ENCODE peak calls at places on chromosomes 4 and X, in seven cellular contexts. G, E, T, J, L, U and Y are unnamed samples.

GRCh38 chr4:11615601-11616000 is 186.9 kb upstream of the HS3ST1 start:
- DNase-seq in L (no peak), G (no peak), T (no peak), J (no peak), U (peak), E (peak), Y (no peak)

GRCh38 chr4:170391066-170391754 is 301.5 kb upstream of the AADAT start:
- DNase-seq in U (no peak), L (no peak), T (no peak), J (peak), E (no peak), G (no peak), Y (no peak)

GRCh38 chr4:3221996-3222395 is 27.0 kb upstream of the MSANTD1 start:
- DNase-seq in G (no peak), J (no peak), T (no peak), U (no peak), L (no peak), E (no peak), Y (no peak)

GRCh38 chrX:42783456-42783855 is 5.5 kb upstream of the PPP1R2C start:
- DNase-seq in G (no peak), U (no peak), T (no peak), J (no peak), L (no peak), E (no peak), Y (no peak)

GRCh38 chr4:182653596-182653995 is 263.6 kb downstream of the DCTD start:
- DNase-seq in J (peak), L (no peak), E (no peak), G (no peak), T (no peak), U (no peak), Y (no peak)

GRCh38 chr4:123411976-123412589 is 15.5 kb downstream of the SPRY1 start:
- DNase-seq in U (no peak), T (no peak), G (no peak), E (no peak), L (no peak), J (no peak), Y (no peak)

GRCh38 chrX:133350751-133351150 is 64.5 kb downstream of the GPC4 start:
- DNase-seq in T (peak), G (peak), J (no peak), L (peak), U (peak), E (peak), Y (peak)

GRCh38 chrX:130085551-130085986 is 24.7 kb downstream of the ELF4 start:
- DNase-seq in L (peak), E (no peak), G (no peak), J (peak), T (no peak), U (peak), Y (no peak)

GRCh38 chrX:9396930-9397329 is 67.9 kb upstream of the TBL1X start:
- DNase-seq in J (no peak), E (no peak), U (peak), G (no peak), L (no peak), T (no peak), Y (no peak)

GRCh38 chr4:1760521-1761001 is 32.5 kb upstream of the FGFR3 start:
- DNase-seq in L (no peak), E (no peak), J (no peak), U (no peak), G (no peak), T (no peak), Y (no peak)

GRCh38 chr4:3605491-3605890 is 73.3 kb upstream of the LRPAP1 start:
- DNase-seq in L (no peak), J (no peak), T (no peak), E (no peak), U (no peak), G (no peak), Y (no peak)

GRCh38 chr4:15396157-15396800 is 31.6 kb upstream of the C1QTNF7 start:
- DNase-seq in L (no peak), T (no peak), U (peak), E (peak), G (no peak), J (peak), Y (no peak)

GRCh38 chr4:111883557-111883999 is 261.7 kb upstream of the FAM241A start:
- DNase-seq in L (no peak), E (no peak), G (no peak), T (no peak), U (no peak), J (no peak), Y (no peak)

GRCh38 chr4:156195914-156196313 is 242.2 kb upstream of the CTSO start:
- DNase-seq in L (no peak), G (no peak), E (no peak), U (no peak), T (no peak), J (no peak), Y (no peak)

GRCh38 chrX:15594371-15594770 is 6.4 kb downstream of the ACE2 start:
- DNase-seq in L (no peak), T (no peak), E (no peak), U (no peak), J (no peak), G (no peak), Y (no peak)

GRCh38 chr4:170193496-170193895 is 103.7 kb upstream of the AADAT start:
- DNase-seq in J (no peak), L (no peak), G (no peak), T (no peak), E (no peak), U (no peak), Y (no peak)

GRCh38 chr4:56755901-56756300 is 65.6 kb downstream of the SPINK2 start:
- DNase-seq in J (no peak), T (no peak), G (no peak), E (no peak), U (no peak), L (no peak), Y (no peak)

GRCh38 chrX:93580634-93581033 is 92.7 kb downstream of the NAP1L3 start:
- DNase-seq in U (no peak), G (no peak), E (no peak), L (no peak), T (no peak), J (no peak), Y (no peak)

GRCh38 chrX:153805436-153805835 is 11.0 kb downstream of the SSR4 start:
- DNase-seq in E (no peak), L (no peak), J (no peak), G (no peak), T (no peak), U (no peak), Y (no peak)

GRCh38 chrX:9482408-9482807 is 17.6 kb downstream of the TBL1X start:
- DNase-seq in U (no peak), T (no peak), G (no peak), E (no peak), L (no peak), J (no peak), Y (no peak)

GRCh38 chr4:14582658-14583057 is 419.6 kb upstream of the CPEB2 start:
- DNase-seq in J (no peak), L (no peak), E (no peak), U (no peak), T (no peak), G (no peak), Y (no peak)

GRCh38 chr4:10371869-10372471 is 85.3 kb downstream of the ZNF518B start:
- DNase-seq in E (no peak), G (no peak), U (peak), L (no peak), J (peak), T (no peak), Y (no peak)

GRCh38 chr4:24470681-24471622 is 113.4 kb downstream of the DHX15 start:
- DNase-seq in G (peak), E (peak), U (peak), J (peak), T (peak), L (peak), Y (no peak)

GRCh38 chr4:190020790-190021717 is 6.0 kb downstream of the FRG2 start:
- DNase-seq in L (no peak), G (no peak), T (peak), U (peak), J (peak), E (peak), Y (no peak)

GRCh38 chr4:110623710-110624015 is 786 bp upstream of the PITX2 start:
- DNase-seq in J (no peak), U (no peak), E (no peak), L (no peak), G (no peak), T (no peak), Y (no peak)
- H3K27ac ChIP-seq in J (no peak), U (no peak), E (no peak), L (no peak), G (no peak), T (no peak), Y (no peak)

DNA sequence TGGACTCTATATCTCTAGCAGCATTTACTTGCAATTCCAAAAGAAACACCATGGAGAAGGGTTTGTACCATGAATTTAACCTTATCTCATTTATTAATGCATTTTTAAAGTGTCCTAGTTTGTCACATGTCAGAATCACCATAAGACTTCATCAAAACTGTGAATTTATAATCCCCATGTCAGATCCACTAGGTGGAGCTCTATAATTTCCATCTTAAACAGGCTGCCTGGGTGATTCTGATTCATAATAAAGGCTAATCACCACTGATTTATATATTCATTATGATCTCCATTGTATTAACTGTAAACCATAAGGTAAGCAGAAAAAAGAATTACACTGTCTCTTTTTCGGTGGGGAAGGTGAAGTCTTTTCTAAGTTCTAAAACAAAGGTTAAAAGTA is 4.0 kb downstream of the TCEAL2 start:
- DNase-seq in L (no peak), E (no peak), T (no peak), J (peak), G (no peak), U (peak), Y (no peak)
- TF ChIP-seq CTCF in L (peak), E (peak), T (no peak), J (peak), G (peak), U (no peak), Y (no peak)

GRCh38 chr4:31022702-31023101 is 302.5 kb downstream of the PCDH7 start:
- DNase-seq in T (no peak), J (no peak), U (no peak), E (no peak), L (no peak), G (no peak), Y (no peak)

GRCh38 chr4:31023724-31024123 is 303.6 kb downstream of the PCDH7 start:
- DNase-seq in T (no peak), J (no peak), G (no peak), L (no peak), U (no peak), E (no peak), Y (no peak)

GRCh38 chr4:31023109-31023508 is 302.9 kb downstream of the PCDH7 start:
- DNase-seq in L (no peak), J (no peak), T (no peak), U (no peak), E (no peak), G (no peak), Y (no peak)

GRCh38 chr4:31020363-31020762 is 300.2 kb downstream of the PCDH7 start:
- DNase-seq in U (no peak), T (no peak), L (no peak), E (no peak), G (no peak), J (no peak), Y (no peak)

DNA sequence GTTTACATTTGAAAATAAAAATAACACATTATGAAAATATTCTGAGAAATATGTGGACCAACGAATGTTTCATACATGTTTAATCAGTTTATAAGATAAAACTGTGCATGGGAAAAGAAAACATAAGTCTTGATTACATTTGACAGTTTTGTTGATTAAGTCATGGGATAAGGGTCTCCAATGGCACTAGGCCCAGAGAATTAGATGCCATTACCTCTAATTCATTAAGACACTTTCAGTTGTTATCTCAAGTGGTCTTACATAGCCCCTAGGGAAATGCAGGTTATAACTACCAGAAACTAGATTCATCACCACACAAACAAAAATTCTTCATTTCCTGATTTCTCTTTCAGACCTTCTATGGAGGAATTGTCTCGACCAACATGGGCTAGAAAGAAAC is 300.8 kb downstream of the PCDH7 start:
- DNase-seq in L (no peak), U (no peak), E (no peak), T (no peak), G (no peak), J (no peak), Y (no peak)
- H3K27ac ChIP-seq in L (no peak), U (no peak), E (no peak), T (no peak), G (no peak), J (no peak), Y (no peak)

GRCh38 chr4:62644372-62644771 is 1444.2 kb downstream of the ADGRL3 start:
- DNase-seq in T (no peak), E (no peak), G (no peak), J (no peak), U (peak), L (no peak), Y (no peak)
- TF ChIP-seq CTCF in T (no peak), E (no peak), G (peak), J (no peak), U (peak), L (no peak), Y (no peak)

GRCh38 chrX:104432321-104432720 is 133.7 kb upstream of the IL1RAPL2 start:
- DNase-seq in J (no peak), T (no peak), L (no peak), G (no peak), U (no peak), E (no peak), Y (no peak)

GRCh38 chrX:104428231-104428630 is 137.8 kb upstream of the IL1RAPL2 start:
- DNase-seq in E (no peak), G (no peak), L (no peak), U (no peak), T (no peak), J (no peak), Y (no peak)

GRCh38 chrX:104435249-104435648 is 130.8 kb upstream of the IL1RAPL2 start:
- DNase-seq in J (no peak), E (no peak), L (no peak), T (no peak), U (no peak), G (no peak), Y (no peak)

GRCh38 chrX:104427693-104428092 is 138.3 kb upstream of the IL1RAPL2 start:
- DNase-seq in T (no peak), L (no peak), E (no peak), G (no peak), J (no peak), U (no peak), Y (no peak)

DNA sequence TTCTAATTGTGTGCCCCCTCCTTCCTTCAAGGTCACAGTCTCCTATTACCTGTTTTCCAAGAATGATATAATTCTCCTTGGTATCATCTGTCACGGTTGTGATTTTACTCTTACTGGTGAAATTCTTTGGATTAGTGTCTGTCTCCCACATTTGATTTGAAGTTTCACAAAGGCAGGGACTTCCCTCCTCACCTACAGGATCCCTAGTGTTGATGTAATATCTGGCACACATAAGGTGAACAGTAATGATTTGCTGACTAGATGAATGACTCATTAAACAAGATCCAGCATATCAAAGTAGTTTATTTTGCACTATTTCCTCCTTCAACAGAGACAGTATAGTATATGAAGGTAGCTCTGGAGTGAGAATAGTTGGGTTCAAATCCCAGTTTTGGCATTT is 135.3 kb upstream of the IL1RAPL2 start:
- DNase-seq in U (no peak), L (no peak), G (no peak), E (no peak), J (no peak), T (no peak), Y (no peak)
- H3K27ac ChIP-seq in U (no peak), L (no peak), G (no peak), E (no peak), J (no peak), T (no peak), Y (no peak)

DNA sequence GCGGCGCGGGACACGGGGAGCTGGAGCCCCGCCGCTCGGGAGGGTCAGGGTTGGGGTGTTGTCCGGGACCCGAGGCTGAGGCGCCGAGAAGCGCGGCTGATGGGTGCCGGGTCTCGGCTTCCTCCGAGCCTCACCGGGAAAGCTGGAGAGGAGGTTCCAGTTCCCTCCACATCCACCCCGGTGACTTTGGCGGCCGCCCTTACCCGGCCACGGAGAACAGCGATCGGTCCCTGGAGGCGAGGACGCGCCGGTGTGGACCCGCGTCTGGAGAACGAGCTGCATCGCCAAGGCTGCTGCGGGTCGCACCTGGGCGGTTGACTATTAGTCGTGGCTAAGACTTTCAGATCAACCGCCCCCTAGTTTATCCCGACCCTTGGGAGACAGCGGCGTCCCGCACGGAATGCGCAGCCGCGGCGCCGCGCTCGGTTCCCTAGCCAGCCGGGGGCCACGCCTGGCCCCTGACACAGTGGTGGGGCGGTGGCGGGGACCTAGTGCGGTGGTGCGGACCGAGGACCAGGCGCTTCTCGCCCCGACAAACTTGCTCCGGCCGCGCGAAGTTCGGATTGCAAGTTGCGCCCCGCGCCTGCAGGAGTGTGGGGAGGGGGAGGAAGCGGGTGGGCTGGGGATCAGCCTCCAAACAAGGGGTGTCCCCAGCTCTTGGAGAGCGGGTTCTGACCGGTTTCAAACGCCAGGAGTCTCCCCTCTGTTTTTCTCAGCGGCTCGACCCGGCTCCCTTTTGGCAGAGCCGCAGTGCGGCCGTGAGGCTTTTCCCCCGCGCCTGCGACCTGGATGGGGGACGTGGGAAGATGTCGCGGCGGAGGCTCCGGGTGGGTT is 540 bp downstream of the FHDC1 start:
- DNase-seq in E (peak), G (no peak), T (peak), L (no peak), U (no peak), J (peak), Y (no peak)
- TF ChIP-seq CTCF in E (no peak), G (no peak), T (no peak), L (no peak), U (no peak), J (no peak), Y (no peak)

DNA sequence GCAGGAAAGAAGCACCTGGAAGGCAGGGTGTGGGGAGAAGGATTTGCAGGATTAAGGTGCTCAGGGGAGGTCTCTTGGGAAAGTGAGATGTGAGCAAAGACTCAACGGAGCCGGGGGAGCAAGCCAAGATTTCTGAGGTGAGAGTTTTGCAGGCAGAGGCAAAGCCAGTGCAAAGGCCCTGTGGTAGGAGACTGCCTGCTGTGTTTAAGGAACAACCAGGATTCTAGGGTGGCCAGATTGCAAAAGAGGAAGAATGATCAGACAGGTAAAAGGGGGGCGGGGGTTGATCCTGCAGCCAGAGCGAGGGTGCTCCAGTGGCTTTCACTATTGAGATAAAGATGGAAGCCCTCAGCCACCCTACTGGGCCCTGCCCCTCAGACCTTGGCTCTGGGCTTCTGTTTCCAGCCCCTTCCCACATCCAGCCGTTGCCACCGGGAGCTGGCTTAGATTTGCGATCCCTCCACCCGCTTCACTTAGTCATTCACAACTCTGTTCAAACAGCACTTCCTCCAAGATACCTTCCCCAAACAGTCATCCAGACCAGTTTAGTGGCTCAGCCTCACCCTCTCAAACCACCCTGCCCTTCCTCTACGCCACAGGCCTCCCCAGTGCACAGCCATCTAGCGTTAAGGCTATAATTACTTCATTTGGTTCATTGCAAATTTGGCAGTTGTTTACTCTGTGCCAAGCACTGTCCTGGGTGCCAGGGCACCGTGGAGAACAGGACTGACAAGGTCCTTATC is 23.3 kb upstream of the BCOR start:
- DNase-seq in T (no peak), L (no peak), J (no peak), E (no peak), U (no peak), G (no peak), Y (no peak)
- H3K27ac ChIP-seq in T (no peak), L (no peak), J (no peak), E (no peak), U (no peak), G (no peak), Y (no peak)

GRCh38 chr4:102543529-102543928 is 42.4 kb downstream of the NFKB1 start:
- DNase-seq in L (no peak), E (no peak), G (no peak), J (no peak), T (no peak), U (no peak), Y (no peak)

GRCh38 chr4:102537280-102537679 is 36.1 kb downstream of the NFKB1 start:
- DNase-seq in E (no peak), L (no peak), J (peak), U (no peak), T (no peak), G (no peak), Y (no peak)

GRCh38 chr4:102546635-102547034 is 45.5 kb downstream of the NFKB1 start:
- DNase-seq in U (no peak), J (no peak), E (no peak), G (no peak), T (no peak), L (no peak), Y (no peak)

GRCh38 chr4:102543030-102543505 is 41.9 kb downstream of the NFKB1 start:
- DNase-seq in G (no peak), U (no peak), T (no peak), J (no peak), L (no peak), E (no peak), Y (no peak)

GRCh38 chr4:102541708-102542107 is 40.5 kb downstream of the NFKB1 start:
- DNase-seq in E (no peak), J (no peak), T (no peak), U (no peak), G (no peak), L (no peak), Y (no peak)
- TF ChIP-seq CTCF in E (no peak), J (no peak), T (no peak), U (no peak), G (no peak), L (no peak), Y (no peak)